ENCODE peak calls at places on chromosomes 13 and 19, in seven cellular contexts. Q is SW 1271; U is mucosa of gallbladder; J is frontal cortex; R is left cardiac atrium; A is stimulated activated CD8-positive, alpha-beta memory T cell treated with anti-CD3 and anti-CD28 coated beads, Interleukin-7, amount 100 ng/mL, for 4 hours; E is ovary. H is an unnamed sample.

GRCh38 chr13:92270990-92271389 is 872.6 kb downstream of the GPC5 start:
- DNase-seq in R (no peak), U (no peak), J (no peak), A (no peak), Q (no peak), E (no peak), H (no peak)

GRCh38 chr19:41224632-41225031 is 5.6 kb downstream of the AXL start:
- DNase-seq in A (no peak), R (no peak), U (no peak), E (no peak), J (no peak), Q (no peak), H (no peak)

GRCh38 chr19:4068058-4068966 is 1.6 kb upstream of the ZBTB7A start:
- DNase-seq in U (no peak), J (no peak), A (no peak), E (peak), R (no peak), Q (no peak), H (no peak)

GRCh38 chr13:33205804-33206221 is 79.7 kb downstream of the STARD13 start:
- DNase-seq in Q (no peak), U (no peak), J (no peak), R (no peak), A (no peak), E (no peak), H (no peak)

GRCh38 chr19:35264281-35265125 is 4.3 kb upstream of the USF2 start:
- DNase-seq in J (no peak), E (no peak), Q (no peak), R (peak), U (no peak), A (no peak), H (no peak)

GRCh38 chr19:55223291-55224037 is 5.1 kb downstream of the TMEM86B start:
- DNase-seq in R (no peak), E (no peak), U (no peak), A (no peak), J (no peak), Q (no peak), H (no peak)

GRCh38 chr13:71858647-71859046 is 8.4 kb downstream of the DACH1 start:
- DNase-seq in U (no peak), R (no peak), Q (no peak), A (no peak), E (no peak), J (no peak), H (no peak)

GRCh38 chr13:112629161-112629560 is 41.2 kb upstream of the TUBGCP3 start:
- DNase-seq in A (no peak), Q (no peak), R (no peak), U (no peak), E (no peak), J (no peak), H (no peak)

GRCh38 chr19:4101496-4101770 is 22.5 kb downstream of the MAP2K2 start:
- DNase-seq in A (no peak), R (no peak), E (no peak), U (no peak), J (no peak), Q (no peak), H (no peak)

GRCh38 chr19:50008532-50008931 is 16.6 kb downstream of the VRK3 start:
- DNase-seq in E (no peak), J (no peak), Q (no peak), A (no peak), R (no peak), U (no peak), H (no peak)

GRCh38 chr13:105783261-105783660 is 752.2 kb downstream of the EFNB2 start:
- DNase-seq in J (no peak), U (no peak), R (no peak), E (no peak), Q (no peak), A (no peak), H (no peak)